ENCODE peak calls at places on chromosomes 12 and 14, in nine cellular contexts. K is HTR-8/SVneo; P is HEK293T; A is transverse colon; X is stimulated activated CD8-positive, alpha-beta memory T cell treated with anti-CD3 and anti-CD28 coated beads, Interleukin-15, amount 100 ng/mL, for 24 hours; T is activated naive CD4-positive, alpha-beta T cell; B is neuronal stem cell; O is head of caudate nucleus; W is colonic mucosa. R is an unnamed sample.

GRCh38 chr12:32357601-32358249 is 41.6 kb upstream of the FGD4 start:
- DNase-seq in K (no peak), P (no peak), A (no peak), X (no peak), T (no peak), B (no peak), O (no peak), W (no peak), R (no peak)

GRCh38 chr12:89597770-89598169 is 71.9 kb upstream of the POC1B start:
- DNase-seq in K (no peak), P (no peak), A (no peak), X (no peak), T (no peak), B (no peak), O (no peak), W (no peak), R (no peak)

GRCh38 chr12:103839103-103839502 is 1.9 kb downstream of the NT5DC3 start:
- DNase-seq in K (no peak), P (no peak), A (no peak), X (no peak), T (no peak), B (no peak), O (no peak), W (no peak), R (no peak)

GRCh38 chr14:94696518-94696917 is 73.4 kb downstream of the GSC start:
- DNase-seq in K (no peak), P (no peak), A (no peak), X (no peak), T (no peak), B (no peak), O (no peak), W (no peak), R (no peak)

GRCh38 chr12:85002778-85003296 is 33.2 kb downstream of the TSPAN19 start:
- DNase-seq in K (no peak), P (no peak), A (no peak), X (no peak), T (no peak), B (no peak), O (no peak), W (no peak), R (no peak)

GRCh38 chr12:7108042-7108927 is 729 bp downstream of the C1RL start:
- DNase-seq in K (peak), P (no peak), A (peak), X (peak), T (peak), B (peak), O (no peak), W (peak), R (peak)

GRCh38 chr12:1605129-1606020 is 11.0 kb upstream of the FBXL14 start:
- DNase-seq in K (peak), P (peak), A (peak), X (no peak), T (peak), B (peak), O (peak), W (peak), R (peak)

GRCh38 chr12:18250313-18250916 is 10.9 kb upstream of the PIK3C2G start:
- DNase-seq in K (peak), P (peak), A (no peak), X (no peak), T (no peak), B (peak), O (peak), W (peak), R (peak)

GRCh38 chr14:75604979-75605825 is 26.8 kb downstream of the FLVCR2 start:
- DNase-seq in K (no peak), P (no peak), A (no peak), X (no peak), T (no peak), B (no peak), O (no peak), W (no peak), R (no peak)

GRCh38 chr14:24463806-24464785 is 21.5 kb upstream of the SDR39U1 start:
- DNase-seq in K (no peak), P (no peak), A (no peak), X (no peak), T (no peak), B (no peak), O (no peak), W (no peak), R (no peak)

GRCh38 chr12:4111010-4111409 is 162.6 kb upstream of the CCND2 start:
- DNase-seq in K (no peak), P (no peak), A (no peak), X (no peak), T (no peak), B (no peak), O (no peak), W (no peak), R (no peak)

GRCh38 chr12:7642876-7643309 is 22.8 kb downstream of the APOBEC1 start:
- DNase-seq in K (no peak), P (no peak), A (no peak), X (no peak), T (no peak), B (no peak), O (no peak), W (peak), R (peak)

GRCh38 chr12:64833928-64834327 is 9.5 kb downstream of the TBC1D30 start:
- DNase-seq in K (no peak), P (no peak), A (no peak), X (no peak), T (no peak), B (no peak), O (no peak), W (no peak), R (no peak)

GRCh38 chr12:63802012-63802608 is 22.4 kb downstream of the RXYLT1 start:
- DNase-seq in K (peak), P (peak), A (no peak), X (no peak), T (no peak), B (no peak), O (no peak), W (no peak), R (peak)

GRCh38 chr14:21748869-21749303 is 75.3 kb upstream of the OR4E1 start:
- DNase-seq in K (peak), P (peak), A (peak), X (no peak), T (no peak), B (peak), O (peak), W (peak), R (peak)

GRCh38 chr12:55743131-55743921 is 404 bp downstream of the GDF11 start:
- DNase-seq in K (no peak), P (peak), A (peak), X (no peak), T (peak), B (peak), O (no peak), W (peak), R (peak)

GRCh38 chr12:57149309-57149900 is 2.0 kb upstream of the LRP1-AS start:
- DNase-seq in K (no peak), P (no peak), A (peak), X (no peak), T (no peak), B (no peak), O (no peak), W (peak), R (no peak)

GRCh38 chr14:85336817-85337216 is 193.1 kb upstream of the FLRT2 start:
- DNase-seq in K (no peak), P (no peak), A (no peak), X (no peak), T (no peak), B (no peak), O (no peak), W (no peak), R (no peak)

GRCh38 chr12:53461591-53461990 is 9.7 kb downstream of the PCBP2 start:
- DNase-seq in K (no peak), P (no peak), A (no peak), X (no peak), T (no peak), B (no peak), O (no peak), W (no peak), R (no peak)

GRCh38 chr14:91417134-91417982 is at the start of gene CCDC88C:
- DNase-seq in K (peak), P (peak), A (peak), X (no peak), T (peak), B (peak), O (peak), W (peak), R (peak)

GRCh38 chr12:79187032-79187431 is 322.5 kb downstream of the SYT1 start:
- DNase-seq in K (no peak), P (no peak), A (no peak), X (no peak), T (no peak), B (no peak), O (no peak), W (no peak), R (no peak)

GRCh38 chr14:71372411-71372838 is 465.2 kb downstream of the PCNX1 start:
- DNase-seq in K (peak), P (no peak), A (no peak), X (no peak), T (no peak), B (no peak), O (no peak), W (no peak), R (no peak)

GRCh38 chr12:46451276-46452021 is 78.9 kb upstream of the SLC38A2 start:
- DNase-seq in K (no peak), P (no peak), A (no peak), X (no peak), T (no peak), B (no peak), O (no peak), W (no peak), R (no peak)

GRCh38 chr12:68224613-68225285 is 861 bp downstream of the IL26 start:
- DNase-seq in K (no peak), P (no peak), A (no peak), X (no peak), T (no peak), B (no peak), O (no peak), W (no peak), R (no peak)

GRCh38 chr14:92512807-92513203 is 776 bp upstream of the RIN3 start:
- DNase-seq in K (no peak), P (no peak), A (no peak), X (no peak), T (no peak), B (no peak), O (no peak), W (no peak), R (no peak)

GRCh38 chr14:89139404-89140247 is 277.4 kb downstream of the FOXN3 start:
- DNase-seq in K (no peak), P (no peak), A (no peak), X (no peak), T (no peak), B (no peak), O (no peak), W (no peak), R (no peak)

GRCh38 chr14:68364823-68365222 is 428.0 kb downstream of the ZFP36L1 start:
- DNase-seq in K (peak), P (no peak), A (no peak), X (no peak), T (no peak), B (no peak), O (no peak), W (no peak), R (no peak)

GRCh38 chr12:85369365-85370154 is 89.5 kb downstream of the ALX1 start:
- DNase-seq in K (no peak), P (peak), A (no peak), X (no peak), T (no peak), B (no peak), O (no peak), W (no peak), R (no peak)

GRCh38 chr12:131424270-131424669 is 286.6 kb upstream of the SFSWAP start:
- DNase-seq in K (no peak), P (no peak), A (no peak), X (no peak), T (no peak), B (no peak), O (no peak), W (no peak), R (no peak)

GRCh38 chr14:29282169-29282568 is 515.6 kb downstream of the FOXG1 start:
- DNase-seq in K (no peak), P (no peak), A (no peak), X (no peak), T (no peak), B (no peak), O (no peak), W (no peak), R (no peak)

GRCh38 chr14:65203574-65203973 is 101.3 kb upstream of the MAX start:
- DNase-seq in K (no peak), P (no peak), A (no peak), X (no peak), T (no peak), B (no peak), O (no peak), W (no peak), R (no peak)

GRCh38 chr12:19199322-19199721 is 69.8 kb downstream of the PLEKHA5 start:
- DNase-seq in K (no peak), P (no peak), A (no peak), X (no peak), T (no peak), B (no peak), O (no peak), W (no peak), R (no peak)

GRCh38 chr14:28652782-28653181 is 113.8 kb upstream of the FOXG1 start:
- DNase-seq in K (no peak), P (no peak), A (no peak), X (no peak), T (no peak), B (no peak), O (no peak), W (no peak), R (no peak)